ENCODE peak calls at places on chromosomes 4 and X, in seven cellular contexts. One of them, this sample, is unnamed.

GRCh38 chr4:82785248-82786003 is 13.2 kb downstream of the SCD5 start:
- DNase-seq in hepatocyte: no peak
- DNase-seq in HCT116: peak; percentile 69
- DNase-seq in A673: peak; percentile 59
- DNase-seq in fibroblast of lung: peak; percentile 96
- DNase-seq in endothelial cell of umbilical vein: peak; percentile 98
- DNase-seq in neural progenitor cell: peak; percentile 26
- DNase-seq in this sample: no peak

GRCh38 chr4:186643501-186644315 is 79.9 kb downstream of the FAT1 start:
- DNase-seq in hepatocyte: peak; percentile 63
- DNase-seq in HCT116: no peak
- DNase-seq in A673: peak; percentile 37
- DNase-seq in fibroblast of lung: peak; percentile 72
- DNase-seq in endothelial cell of umbilical vein: no peak
- DNase-seq in neural progenitor cell: no peak
- DNase-seq in this sample: no peak

GRCh38 chr4:185128272-185129119 is 14.6 kb upstream of the SLC25A4 start:
- DNase-seq in hepatocyte: peak; percentile 26
- DNase-seq in HCT116: no peak
- DNase-seq in A673: peak; percentile 33
- DNase-seq in fibroblast of lung: peak; percentile 19
- DNase-seq in endothelial cell of umbilical vein: peak; percentile 18
- DNase-seq in neural progenitor cell: peak; percentile 69
- DNase-seq in this sample: no peak

GRCh38 chrX:40281341-40282005 is 183.7 kb upstream of the BCOR start:
- DNase-seq in hepatocyte: no peak
- DNase-seq in HCT116: no peak
- DNase-seq in A673: peak; percentile 78
- DNase-seq in fibroblast of lung: no peak
- DNase-seq in endothelial cell of umbilical vein: no peak
- DNase-seq in neural progenitor cell: no peak
- DNase-seq in this sample: no peak

GRCh38 chr4:182876006-182876405 is 41.2 kb downstream of the DCTD start:
- DNase-seq in hepatocyte: no peak
- DNase-seq in HCT116: no peak
- DNase-seq in A673: no peak
- DNase-seq in fibroblast of lung: no peak
- DNase-seq in endothelial cell of umbilical vein: no peak
- DNase-seq in neural progenitor cell: no peak
- DNase-seq in this sample: no peak

GRCh38 chr4:78616046-78616498 is 64.5 kb downstream of the ANXA3 start:
- DNase-seq in hepatocyte: peak; percentile 60
- DNase-seq in HCT116: no peak
- DNase-seq in A673: no peak
- DNase-seq in fibroblast of lung: peak; percentile 90
- DNase-seq in endothelial cell of umbilical vein: no peak
- DNase-seq in neural progenitor cell: no peak
- DNase-seq in this sample: no peak

GRCh38 chr4:109810580-109811387 is 4.8 kb upstream of the GAR1 start:
- DNase-seq in hepatocyte: no peak
- DNase-seq in HCT116: no peak
- DNase-seq in A673: no peak
- DNase-seq in fibroblast of lung: no peak
- DNase-seq in endothelial cell of umbilical vein: no peak
- DNase-seq in neural progenitor cell: no peak
- DNase-seq in this sample: no peak

GRCh38 chr4:54709281-54709854 is 51.6 kb downstream of the KIT start:
- DNase-seq in hepatocyte: no peak
- DNase-seq in HCT116: no peak
- DNase-seq in A673: no peak
- DNase-seq in fibroblast of lung: no peak
- DNase-seq in endothelial cell of umbilical vein: no peak
- DNase-seq in neural progenitor cell: no peak
- DNase-seq in this sample: no peak

GRCh38 chrX:150062292-150063137 is 124.2 kb upstream of the EOLA2 start:
- DNase-seq in hepatocyte: no peak
- DNase-seq in HCT116: no peak
- DNase-seq in A673: peak; percentile 82
- DNase-seq in fibroblast of lung: peak; percentile 59
- DNase-seq in endothelial cell of umbilical vein: peak; percentile 68
- DNase-seq in neural progenitor cell: no peak
- DNase-seq in this sample: no peak

GRCh38 chr4:94333864-94334263 is 8.8 kb downstream of the HPGDS start:
- DNase-seq in hepatocyte: no peak
- DNase-seq in HCT116: no peak
- DNase-seq in A673: no peak
- DNase-seq in fibroblast of lung: no peak
- DNase-seq in endothelial cell of umbilical vein: no peak
- DNase-seq in neural progenitor cell: no peak
- DNase-seq in this sample: no peak

GRCh38 chr4:72112514-72113156 is 80.8 kb downstream of the NPFFR2 start:
- DNase-seq in hepatocyte: peak; percentile 66
- DNase-seq in HCT116: peak; percentile 39
- DNase-seq in A673: peak; percentile 31
- DNase-seq in fibroblast of lung: peak; percentile 87
- DNase-seq in endothelial cell of umbilical vein: peak; percentile 1
- DNase-seq in neural progenitor cell: no peak
- DNase-seq in this sample: no peak

GRCh38 chr4:3009422-3009821 is 46.1 kb downstream of the GRK4 start:
- DNase-seq in hepatocyte: peak; percentile 40
- DNase-seq in HCT116: peak; percentile 15
- DNase-seq in A673: peak; percentile 12
- DNase-seq in fibroblast of lung: peak; percentile 15
- DNase-seq in endothelial cell of umbilical vein: no peak
- DNase-seq in neural progenitor cell: peak; percentile 65
- DNase-seq in this sample: no peak

GRCh38 chr4:108846568-108846967 is 83.7 kb upstream of the ETNPPL start:
- DNase-seq in hepatocyte: no peak
- DNase-seq in HCT116: no peak
- DNase-seq in A673: no peak
- DNase-seq in fibroblast of lung: no peak
- DNase-seq in endothelial cell of umbilical vein: no peak
- DNase-seq in neural progenitor cell: no peak
- DNase-seq in this sample: no peak

GRCh38 chr4:166377578-166377977 is 504.5 kb downstream of the TLL1 start:
- DNase-seq in hepatocyte: no peak
- DNase-seq in HCT116: no peak
- DNase-seq in A673: no peak
- DNase-seq in fibroblast of lung: no peak
- DNase-seq in endothelial cell of umbilical vein: no peak
- DNase-seq in neural progenitor cell: no peak
- DNase-seq in this sample: no peak

GRCh38 chr4:2062168-2062807 is 3.2 kb downstream of the NAT8L start:
- DNase-seq in hepatocyte: no peak
- DNase-seq in HCT116: no peak
- DNase-seq in A673: no peak
- DNase-seq in fibroblast of lung: no peak
- DNase-seq in endothelial cell of umbilical vein: no peak
- DNase-seq in neural progenitor cell: no peak
- DNase-seq in this sample: no peak

GRCh38 chr4:81196126-81196650 is 18.8 kb downstream of the PRKG2 start:
- DNase-seq in hepatocyte: peak; percentile 36
- DNase-seq in HCT116: no peak
- DNase-seq in A673: no peak
- DNase-seq in fibroblast of lung: no peak
- DNase-seq in endothelial cell of umbilical vein: no peak
- DNase-seq in neural progenitor cell: no peak
- DNase-seq in this sample: no peak

GRCh38 chrX:148043456-148043855 is 62.3 kb downstream of the FMR1NB start:
- DNase-seq in hepatocyte: no peak
- DNase-seq in HCT116: no peak
- DNase-seq in A673: no peak
- DNase-seq in fibroblast of lung: peak; percentile 56
- DNase-seq in endothelial cell of umbilical vein: no peak
- DNase-seq in neural progenitor cell: no peak
- DNase-seq in this sample: no peak

GRCh38 chr4:189035654-189036053 is 896.4 kb downstream of the TRIML1 start:
- DNase-seq in hepatocyte: no peak
- DNase-seq in HCT116: no peak
- DNase-seq in A673: no peak
- DNase-seq in fibroblast of lung: no peak
- DNase-seq in endothelial cell of umbilical vein: no peak
- DNase-seq in neural progenitor cell: no peak
- DNase-seq in this sample: no peak

GRCh38 chrX:154308108-154308946 is 12.7 kb downstream of the TKTL1 start:
- DNase-seq in hepatocyte: peak; percentile 39
- DNase-seq in HCT116: peak; percentile 24
- DNase-seq in A673: peak; percentile 69
- DNase-seq in fibroblast of lung: peak; percentile 11
- DNase-seq in endothelial cell of umbilical vein: peak; percentile 53
- DNase-seq in neural progenitor cell: peak; percentile 67
- DNase-seq in this sample: no peak

GRCh38 chr4:109548655-109549054 is 11.4 kb upstream of the MCUB start:
- DNase-seq in hepatocyte: peak; percentile 35
- DNase-seq in HCT116: no peak
- DNase-seq in A673: peak; percentile 77
- DNase-seq in fibroblast of lung: peak; percentile 91
- DNase-seq in endothelial cell of umbilical vein: peak; percentile 94
- DNase-seq in neural progenitor cell: no peak
- DNase-seq in this sample: no peak

GRCh38 chr4:118921736-118922135 is 33.1 kb downstream of the SYNPO2 start:
- DNase-seq in hepatocyte: no peak
- DNase-seq in HCT116: no peak
- DNase-seq in A673: no peak
- DNase-seq in fibroblast of lung: peak; percentile 62
- DNase-seq in endothelial cell of umbilical vein: no peak
- DNase-seq in neural progenitor cell: no peak
- DNase-seq in this sample: no peak

GRCh38 chr4:162102713-162103112 is 61.1 kb downstream of the FSTL5 start:
- DNase-seq in hepatocyte: no peak
- DNase-seq in HCT116: no peak
- DNase-seq in A673: no peak
- DNase-seq in fibroblast of lung: no peak
- DNase-seq in endothelial cell of umbilical vein: no peak
- DNase-seq in neural progenitor cell: no peak
- DNase-seq in this sample: no peak

DNA sequence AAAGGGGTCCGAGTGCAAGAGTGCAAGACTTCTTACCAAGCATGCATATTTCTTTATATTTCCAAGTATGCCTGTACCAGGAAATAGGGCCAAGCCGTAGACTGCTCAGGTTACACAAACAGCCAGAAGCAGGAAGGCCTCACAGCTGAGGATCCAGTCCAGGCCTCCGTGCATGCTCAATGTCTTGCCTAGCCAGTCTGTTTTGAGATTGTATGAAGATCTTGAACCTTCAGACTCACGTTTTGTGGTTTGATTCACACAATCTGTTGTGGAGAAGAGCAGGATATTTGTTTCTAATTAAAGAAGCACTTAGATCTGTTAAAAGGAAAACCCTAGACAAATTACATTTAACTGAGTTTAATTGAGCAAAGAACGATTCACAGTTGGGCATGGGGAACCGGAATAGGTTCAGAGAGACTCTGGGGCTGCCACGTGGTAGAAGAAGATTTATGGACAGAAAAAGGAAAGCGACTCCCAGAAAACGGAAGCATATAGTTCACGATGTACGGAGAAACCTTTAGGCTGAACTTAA is 1.2 kb downstream of the MGST2 start:
- DNase-seq in hepatocyte: peak; percentile 77
- DNase-seq in HCT116: no peak
- DNase-seq in A673: peak; percentile 40
- DNase-seq in fibroblast of lung: peak; percentile 64
- DNase-seq in endothelial cell of umbilical vein: peak; percentile 84
- DNase-seq in neural progenitor cell: peak; percentile 19
- DNase-seq in this sample: no peak
- H3K4me3 ChIP-seq in hepatocyte: peak overlapping the region; percentile 38
- H3K4me3 ChIP-seq in HCT116: peak overlapping the region; percentile 64
- H3K4me3 ChIP-seq in A673: no peak overlapping the region
- H3K4me3 ChIP-seq in fibroblast of lung: no peak overlapping the region
- H3K4me3 ChIP-seq in endothelial cell of umbilical vein: peak overlapping the region; percentile 60
- H3K4me3 ChIP-seq in neural progenitor cell: no peak overlapping the region
- H3K4me3 ChIP-seq in this sample: no peak overlapping the region

GRCh38 chrX:8730812-8731578 is 942 bp downstream of the ANOS1 start:
- DNase-seq in hepatocyte: peak; percentile 11
- DNase-seq in HCT116: no peak
- DNase-seq in A673: peak; percentile 15
- DNase-seq in fibroblast of lung: no peak
- DNase-seq in endothelial cell of umbilical vein: no peak
- DNase-seq in neural progenitor cell: peak; percentile 35
- DNase-seq in this sample: no peak

GRCh38 chrX:8728932-8729331 is 3.0 kb downstream of the ANOS1 start:
- DNase-seq in hepatocyte: no peak
- DNase-seq in HCT116: no peak
- DNase-seq in A673: no peak
- DNase-seq in fibroblast of lung: no peak
- DNase-seq in endothelial cell of umbilical vein: no peak
- DNase-seq in neural progenitor cell: peak; percentile 16
- DNase-seq in this sample: no peak

GRCh38 chrX:8726031-8726652 is 5.8 kb downstream of the ANOS1 start:
- DNase-seq in hepatocyte: no peak
- DNase-seq in HCT116: no peak
- DNase-seq in A673: no peak
- DNase-seq in fibroblast of lung: peak; percentile 70
- DNase-seq in endothelial cell of umbilical vein: peak; percentile 45
- DNase-seq in neural progenitor cell: no peak
- DNase-seq in this sample: no peak

GRCh38 chrX:8731579-8732395 is at the start of gene ANOS1:
- DNase-seq in hepatocyte: peak; percentile 62
- DNase-seq in HCT116: no peak
- DNase-seq in A673: peak; percentile 19
- DNase-seq in fibroblast of lung: peak; percentile 67
- DNase-seq in endothelial cell of umbilical vein: peak; percentile 52
- DNase-seq in neural progenitor cell: peak; percentile 88
- DNase-seq in this sample: no peak
- TF ChIP-seq EZH2 in hepatocyte: no peak
- TF ChIP-seq EZH2 in HCT116: no peak
- TF ChIP-seq EZH2 in A673: no peak
- TF ChIP-seq EZH2 in fibroblast of lung: peak; percentile 14
- TF ChIP-seq EZH2 in endothelial cell of umbilical vein: no peak
- TF ChIP-seq EZH2 in neural progenitor cell: no peak
- TF ChIP-seq EZH2 in this sample: no peak

DNA sequence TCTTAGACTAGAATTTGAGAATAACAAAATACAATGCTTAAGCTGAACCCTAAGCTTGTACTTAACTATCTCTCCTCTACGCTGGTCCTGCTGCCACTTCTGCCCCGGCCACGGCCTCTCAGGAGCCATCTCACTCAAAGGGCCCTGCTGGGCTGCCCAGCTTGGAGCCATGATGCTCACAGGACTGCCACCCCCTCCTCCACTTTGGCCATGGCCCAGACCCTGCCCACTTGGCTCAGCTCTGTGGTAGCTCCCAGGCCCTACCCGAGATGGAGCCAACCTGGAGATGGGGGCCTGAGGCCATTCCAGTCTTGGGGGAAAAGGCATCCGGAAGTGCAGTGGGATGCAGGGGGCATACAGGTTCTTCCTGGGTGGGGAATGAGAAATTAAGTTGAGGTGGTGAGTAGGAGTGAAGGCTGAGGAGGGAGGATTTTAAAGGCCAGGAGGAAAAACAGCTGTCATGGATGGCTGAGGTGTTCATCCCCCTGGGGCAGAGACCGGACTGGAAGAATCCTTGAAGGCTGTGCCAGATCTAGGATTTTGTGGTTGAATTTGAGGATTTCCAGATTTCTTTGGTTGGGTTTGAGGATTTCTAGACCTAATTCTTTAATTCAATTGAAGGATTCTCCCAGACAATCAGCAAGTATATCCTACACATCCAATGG is 824 bp downstream of the SASH3 start:
- DNase-seq in hepatocyte: no peak
- DNase-seq in HCT116: no peak
- DNase-seq in A673: no peak
- DNase-seq in fibroblast of lung: no peak
- DNase-seq in endothelial cell of umbilical vein: no peak
- DNase-seq in neural progenitor cell: no peak
- DNase-seq in this sample: no peak
- H3K4me3 ChIP-seq in hepatocyte: no peak overlapping the region
- H3K4me3 ChIP-seq in HCT116: no peak overlapping the region
- H3K4me3 ChIP-seq in A673: no peak overlapping the region
- H3K4me3 ChIP-seq in fibroblast of lung: no peak overlapping the region
- H3K4me3 ChIP-seq in endothelial cell of umbilical vein: no peak overlapping the region
- H3K4me3 ChIP-seq in neural progenitor cell: no peak overlapping the region
- H3K4me3 ChIP-seq in this sample: no peak overlapping the region

GRCh38 chr4:98728433-98728832 is 70.0 kb upstream of the TSPAN5 start:
- DNase-seq in hepatocyte: peak; percentile 24
- DNase-seq in HCT116: no peak
- DNase-seq in A673: peak; percentile 95
- DNase-seq in fibroblast of lung: peak; percentile 83
- DNase-seq in endothelial cell of umbilical vein: peak; percentile 96
- DNase-seq in neural progenitor cell: no peak
- DNase-seq in this sample: peak; percentile 86
- TF ChIP-seq EZH2 in hepatocyte: no peak
- TF ChIP-seq EZH2 in HCT116: no peak
- TF ChIP-seq EZH2 in A673: no peak
- TF ChIP-seq EZH2 in fibroblast of lung: no peak
- TF ChIP-seq EZH2 in endothelial cell of umbilical vein: no peak
- TF ChIP-seq EZH2 in neural progenitor cell: no peak
- TF ChIP-seq EZH2 in this sample: no peak

This sample was measured in SK-N-MC.